ENCODE peak calls at places on chromosomes 7 and 10, in six cellular contexts. T is HCT116, A is fibroblast of lung, Y is neural progenitor cell, G is hepatocyte, B is PC-9. H is an unnamed sample.

GRCh38 chr10:15715619-15716227 is 4.0 kb downstream of the ITGA8 start:
- DNase-seq in A (no peak), B (no peak), T (no peak), G (peak; percentile 20), Y (peak; percentile 56), H (no peak)

GRCh38 chr7:78388982-78389381 is 590.4 kb downstream of the PHTF2 start:
- DNase-seq in Y (peak; percentile 3), A (no peak), B (no peak), T (no peak), G (no peak), H (no peak)

GRCh38 chr10:44926771-44927751 is 15.9 kb downstream of the TMEM72 start:
- DNase-seq in T (no peak), A (peak; percentile 51), Y (no peak), G (peak; percentile 60), B (no peak), H (no peak)

GRCh38 chr10:133464582-133465031 is 10.9 kb downstream of the SCART1 start:
- DNase-seq in A (no peak), Y (no peak), B (no peak), T (no peak), G (no peak), H (no peak)

GRCh38 chr10:112775892-112776679 is 174.0 kb upstream of the TCF7L2 start:
- DNase-seq in G (no peak), B (no peak), Y (no peak), A (no peak), T (no peak), H (no peak)

GRCh38 chr10:84548869-84549268 is 220.5 kb downstream of the CCSER2 start:
- DNase-seq in T (no peak), B (no peak), G (no peak), A (no peak), Y (peak; percentile 30), H (no peak)

GRCh38 chr10:127906548-127907377 is at the start of gene PTPRE:
- DNase-seq in T (peak; percentile 40), B (peak; percentile 75), G (peak; percentile 92), A (peak; percentile 63), Y (peak; percentile 90), H (peak; percentile 71)

GRCh38 chr10:76420725-76421124 is 989.3 kb downstream of the LRMDA start:
- DNase-seq in Y (no peak), G (no peak), T (no peak), A (no peak), B (no peak), H (no peak)

GRCh38 chr7:85185355-85186082 is 1.3 kb downstream of the SEMA3D start:
- DNase-seq in T (no peak), B (no peak), Y (peak; percentile 78), G (peak; percentile 78), A (peak; percentile 71), H (no peak)

GRCh38 chr10:13776861-13777301 is 190.1 kb downstream of the PRPF18 start:
- DNase-seq in B (peak; percentile 71), Y (no peak), T (no peak), A (peak; percentile 58), G (no peak), H (no peak)

GRCh38 chr10:15262036-15262713 is 93.7 kb upstream of the NMT2 start:
- DNase-seq in B (no peak), T (no peak), A (peak; percentile 12), Y (no peak), G (peak; percentile 18), H (no peak)

GRCh38 chr7:70133291-70133690 is 535.0 kb downstream of the AUTS2 start:
- DNase-seq in G (no peak), Y (no peak), A (no peak), B (no peak), T (no peak), H (no peak)

GRCh38 chr10:6778992-6779701 is 199.1 kb upstream of the PRKCQ start:
- DNase-seq in B (peak; percentile 94), T (peak; percentile 91), Y (no peak), A (peak; percentile 98), G (peak; percentile 68), H (no peak)

GRCh38 chr10:48439031-48439430 is 132.6 kb downstream of the MAPK8 start:
- DNase-seq in T (no peak), G (no peak), Y (no peak), B (no peak), A (peak; percentile 82), H (no peak)

GRCh38 chr7:67913604-67914003 is 917.0 kb downstream of the TYW1 start:
- DNase-seq in Y (no peak), T (no peak), A (peak; percentile 54), G (no peak), B (no peak), H (peak; percentile 18)

GRCh38 chr10:72334196-72334831 is 20.4 kb downstream of the DNAJB12 start:
- DNase-seq in B (no peak), T (no peak), Y (peak; percentile 87), G (peak; percentile 68), A (peak; percentile 81), H (no peak)

GRCh38 chr10:42970451-42971250 is 106.2 kb upstream of the RET start:
- DNase-seq in Y (no peak), T (no peak), A (no peak), G (no peak), B (no peak), H (no peak)

GRCh38 chr10:59708816-59709471 is 706 bp downstream of the SLC16A9 start:
- DNase-seq in T (no peak), A (peak; percentile 40), G (peak; percentile 43), B (no peak), Y (peak; percentile 61), H (peak; percentile 26)

GRCh38 chr7:70700935-70701425 is 431.0 kb upstream of the GALNT17 start:
- DNase-seq in B (no peak), T (no peak), Y (peak; percentile 81), G (no peak), A (no peak), H (peak; percentile 17)

GRCh38 chr7:65923321-65923720 is 50.4 kb downstream of the VKORC1L1 start:
- DNase-seq in G (no peak), T (no peak), A (no peak), Y (no peak), B (no peak), H (no peak)

GRCh38 chr10:43623351-43623750 is 17.1 kb downstream of the ZNF485 start:
- DNase-seq in B (no peak), Y (no peak), G (no peak), A (peak; percentile 15), T (no peak), H (peak; percentile 45)

GRCh38 chr10:91416339-91416868 is 6.3 kb downstream of the HECTD2 start:
- DNase-seq in B (no peak), G (no peak), Y (no peak), T (no peak), A (no peak), H (no peak)

GRCh38 chr10:78716034-78716660 is 352.6 kb upstream of the ZMIZ1 start:
- DNase-seq in B (no peak), T (no peak), Y (no peak), A (no peak), G (no peak), H (no peak)

GRCh38 chr7:1242129-1242572 is 9.5 kb downstream of the UNCX start:
- DNase-seq in G (no peak), Y (peak; percentile 88), T (no peak), A (no peak), B (no peak), H (no peak)
- TF ChIP-seq EZH2 in G (peak; percentile 100), Y (peak; percentile 76), T (no peak), A (peak; percentile 70), B (no peak), H (no peak)

DNA sequence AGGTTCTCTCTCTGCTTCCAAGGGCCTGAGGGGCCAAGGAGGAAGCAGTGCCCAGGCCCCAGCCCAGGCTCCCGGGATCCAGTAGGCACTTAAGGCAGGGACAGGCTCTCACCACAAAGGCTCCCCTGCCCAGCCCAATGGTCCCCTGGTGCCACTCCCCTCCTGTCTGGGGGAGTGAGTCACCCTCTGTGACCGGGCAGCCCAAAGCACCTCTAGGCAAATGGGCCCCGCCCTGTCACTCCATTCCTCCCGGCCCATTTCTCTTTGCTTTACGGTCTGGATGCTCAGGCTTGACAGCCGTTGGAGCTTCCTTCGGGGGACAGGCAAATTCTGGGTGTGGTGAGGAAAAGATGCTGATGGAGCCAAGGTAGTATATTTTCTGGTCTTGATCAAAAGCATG is at the start of gene CALHM3:
- DNase-seq in A (no peak), T (peak; percentile 45), Y (no peak), G (no peak), B (peak; percentile 80), H (no peak)
- H3K4me2 ChIP-seq in A (no peak within 1 kb of the TSS), T (peak within 1 kb of the TSS; percentile 72), Y (no peak within 1 kb of the TSS), G (no peak within 1 kb of the TSS), B (peak within 1 kb of the TSS; percentile 45), H (no peak within 1 kb of the TSS)

GRCh38 chr10:8041284-8042031 is 13.0 kb upstream of the GATA3 start:
- DNase-seq in A (no peak), B (no peak), G (no peak), Y (no peak), T (no peak), H (no peak)
- TF ChIP-seq EZH2 in A (no peak), B (no peak), G (peak; percentile 93), Y (peak; percentile 54), T (no peak), H (no peak)

GRCh38 chr10:28269842-28270456 is 32.9 kb downstream of the MPP7 start:
- DNase-seq in B (no peak), G (no peak), T (no peak), Y (no peak), A (no peak), H (no peak)

GRCh38 chr10:28276384-28276783 is 26.5 kb downstream of the MPP7 start:
- DNase-seq in G (no peak), T (no peak), B (no peak), A (no peak), Y (no peak), H (no peak)

GRCh38 chr10:28273343-28273742 is 29.5 kb downstream of the MPP7 start:
- DNase-seq in T (no peak), B (no peak), G (no peak), A (no peak), Y (no peak), H (no peak)

GRCh38 chr10:28278842-28279241 is 24.0 kb downstream of the MPP7 start:
- DNase-seq in G (no peak), Y (no peak), T (no peak), B (no peak), A (no peak), H (no peak)

GRCh38 chr10:28274475-28274874 is 28.4 kb downstream of the MPP7 start:
- DNase-seq in B (no peak), Y (no peak), G (no peak), A (no peak), T (no peak), H (no peak)
- H3K4me2 ChIP-seq in B (no peak overlapping the region), Y (no peak overlapping the region), G (no peak overlapping the region), A (no peak overlapping the region), T (no peak overlapping the region), H (no peak overlapping the region)